ENCODE peak calls at places on chromosome 9, in five cellular contexts. N is RWPE2, E is HCT116, H is psoas muscle, Q is heart left ventricle. M is an unnamed sample. For H3K4me1, the result is how much of the 10 kb centered on the place peaks cover.

GRCh38 chr9:91657501-91657900 is 233.9 kb upstream of the NFIL3 start:
- DNase-seq in N (no peak), E (no peak), H (no peak), Q (no peak), M (no peak)

GRCh38 chr9:100474082-100474949 is 1.4 kb downstream of the TMEFF1 start:
- DNase-seq in N (no peak), E (no peak), H (no peak), Q (no peak), M (peak)

GRCh38 chr9:93303806-93304573 is 120.1 kb downstream of the WNK2 start:
- DNase-seq in N (no peak), E (no peak), H (no peak), Q (peak), M (no peak)

GRCh38 chr9:93450817-93451761 is at the start of gene FAM120A:
- DNase-seq in N (peak), E (peak), H (peak), Q (peak), M (peak)

GRCh38 chr9:95511232-95511951 is 5.4 kb downstream of the PTCH1 start:
- DNase-seq in N (peak), E (no peak), H (no peak), Q (peak), M (peak)

GRCh38 chr9:137415451-137415850 is 7.5 kb downstream of the EXD3 start:
- DNase-seq in N (no peak), E (no peak), H (peak), Q (no peak), M (no peak)

GRCh38 chr9:124292696-124293593 is 35.2 kb downstream of the NEK6 start:
- DNase-seq in N (no peak), E (no peak), H (no peak), Q (no peak), M (no peak)

GRCh38 chr9:76592105-76593010 is 133.4 kb downstream of the GCNT1 start:
- DNase-seq in N (no peak), E (no peak), H (no peak), Q (no peak), M (no peak)

GRCh38 chr9:96875460-96876142 is 21.3 kb upstream of the ZNF782 start:
- DNase-seq in N (peak), E (peak), H (peak), Q (peak), M (peak)

GRCh38 chr9:125749951-125750655 is 2.9 kb downstream of the PBX3 start:
- DNase-seq in N (no peak), E (no peak), H (no peak), Q (no peak), M (no peak)

GRCh38 chr9:91813261-91813795 is 136.7 kb downstream of the ROR2 start:
- DNase-seq in N (no peak), E (no peak), H (peak), Q (no peak), M (no peak)

GRCh38 chr9:13690595-13690994 is 411.1 kb upstream of the MPDZ start:
- DNase-seq in N (no peak), E (no peak), H (no peak), Q (no peak), M (no peak)

GRCh38 chr9:121676916-121677315 is 25.5 kb downstream of the DAB2IP start:
- DNase-seq in N (no peak), E (no peak), H (peak), Q (no peak), M (no peak)

GRCh38 chr9:30197954-30198353 is 2186.5 kb upstream of the ACO1 start:
- DNase-seq in N (no peak), E (no peak), H (no peak), Q (no peak), M (no peak)

GRCh38 chr9:136151214-136151804 is 32.6 kb upstream of the TMEM250 start:
- DNase-seq in N (peak), E (no peak), H (no peak), Q (peak), M (no peak)

GRCh38 chr9:38162332-38162985 is 93.4 kb upstream of the SHB start:
- DNase-seq in N (no peak), E (no peak), H (no peak), Q (no peak), M (no peak)

GRCh38 chr9:17229945-17230560 is 95.2 kb downstream of the CNTLN start:
- DNase-seq in N (no peak), E (no peak), H (no peak), Q (no peak), M (no peak)

GRCh38 chr9:76400534-76401096 is 6.4 kb upstream of the RFK start:
- DNase-seq in N (no peak), E (no peak), H (no peak), Q (no peak), M (no peak)

GRCh38 chr9:127133739-127134167 is 11.3 kb upstream of the ANGPTL2 start:
- DNase-seq in N (no peak), E (no peak), H (peak), Q (peak), M (peak)

GRCh38 chr9:136664799-136665082 is 2.0 kb downstream of the EGFL7 start:
- DNase-seq in N (no peak), E (no peak), H (no peak), Q (no peak), M (no peak)

GRCh38 chr9:94819161-94819677 is 92.7 kb downstream of the AOPEP start:
- DNase-seq in N (no peak), E (no peak), H (no peak), Q (peak), M (peak)

GRCh38 chr9:136995370-136995769 is 998 bp downstream of the CLIC3 start:
- DNase-seq in N (no peak), E (no peak), H (no peak), Q (no peak), M (no peak)

GRCh38 chr9:33300546-33300945 is 10.2 kb downstream of the NFX1 start:
- DNase-seq in N (no peak), E (no peak), H (no peak), Q (no peak), M (no peak)

GRCh38 chr9:20854444-20854843 is 170.4 kb downstream of the FOCAD start:
- DNase-seq in N (no peak), E (no peak), H (no peak), Q (no peak), M (no peak)

DNA sequence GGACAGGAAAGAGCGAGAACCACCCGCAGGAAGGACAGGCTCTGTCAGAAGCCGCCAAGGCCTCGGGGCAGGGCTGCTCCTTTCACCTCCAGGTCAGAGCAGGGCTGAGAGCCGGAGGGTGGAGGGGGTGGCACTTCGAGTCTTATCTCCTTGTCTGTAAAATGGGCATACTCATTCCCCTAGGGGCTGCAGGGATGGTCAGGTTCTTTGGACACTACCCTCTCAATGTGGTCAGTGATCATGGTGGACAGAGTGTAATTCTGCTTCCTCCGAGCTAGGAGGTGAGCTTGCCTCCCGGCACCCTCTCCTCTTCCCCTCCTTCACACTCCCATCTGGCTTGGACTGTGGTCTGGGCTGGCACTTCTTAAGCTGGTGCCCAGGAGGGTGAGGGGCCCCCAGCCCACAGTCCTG is 39.6 kb downstream of the RGS3 start:
- DNase-seq in N (no peak), E (no peak), H (no peak), Q (no peak), M (no peak)
- TF ChIP-seq CTCF in N (no peak), E (no peak), H (no peak), Q (peak), M (no peak)

DNA sequence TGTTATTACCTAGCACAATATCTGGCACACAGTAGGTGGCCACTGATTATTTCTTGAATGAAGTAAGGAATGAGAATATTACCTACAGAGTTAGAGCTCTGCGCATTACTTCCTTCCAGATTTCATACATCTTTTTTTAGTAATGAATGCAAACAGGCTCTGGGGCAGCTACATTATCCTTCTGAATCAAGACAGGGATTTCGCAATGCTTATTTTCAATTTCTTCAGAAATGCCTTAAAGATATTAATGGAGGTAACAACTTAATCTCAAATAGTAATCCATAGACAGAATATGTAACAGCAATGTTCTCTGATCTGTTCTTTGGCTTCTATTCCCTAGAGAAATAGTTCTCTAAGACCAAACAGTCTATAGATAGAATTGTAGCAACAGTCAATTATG is 32.6 kb downstream of the CDKN2A start:
- DNase-seq in N (no peak), E (no peak), H (no peak), Q (no peak), M (no peak)
- H3K4me1 ChIP-seq in N (under half), E (under half), H (under half), Q (under half), M (under half)

GRCh38 chr9:106816524-106816923 is 46.4 kb upstream of the ZNF462 start:
- DNase-seq in N (no peak), E (no peak), H (no peak), Q (no peak), M (no peak)

GRCh38 chr9:106818034-106818433 is 44.9 kb upstream of the ZNF462 start:
- DNase-seq in N (no peak), E (no peak), H (no peak), Q (no peak), M (no peak)

GRCh38 chr9:106820866-106821265 is 42.1 kb upstream of the ZNF462 start:
- DNase-seq in N (no peak), E (no peak), H (no peak), Q (no peak), M (no peak)
- TF ChIP-seq CTCF in N (no peak), E (no peak), H (no peak), Q (no peak), M (no peak)

DNA sequence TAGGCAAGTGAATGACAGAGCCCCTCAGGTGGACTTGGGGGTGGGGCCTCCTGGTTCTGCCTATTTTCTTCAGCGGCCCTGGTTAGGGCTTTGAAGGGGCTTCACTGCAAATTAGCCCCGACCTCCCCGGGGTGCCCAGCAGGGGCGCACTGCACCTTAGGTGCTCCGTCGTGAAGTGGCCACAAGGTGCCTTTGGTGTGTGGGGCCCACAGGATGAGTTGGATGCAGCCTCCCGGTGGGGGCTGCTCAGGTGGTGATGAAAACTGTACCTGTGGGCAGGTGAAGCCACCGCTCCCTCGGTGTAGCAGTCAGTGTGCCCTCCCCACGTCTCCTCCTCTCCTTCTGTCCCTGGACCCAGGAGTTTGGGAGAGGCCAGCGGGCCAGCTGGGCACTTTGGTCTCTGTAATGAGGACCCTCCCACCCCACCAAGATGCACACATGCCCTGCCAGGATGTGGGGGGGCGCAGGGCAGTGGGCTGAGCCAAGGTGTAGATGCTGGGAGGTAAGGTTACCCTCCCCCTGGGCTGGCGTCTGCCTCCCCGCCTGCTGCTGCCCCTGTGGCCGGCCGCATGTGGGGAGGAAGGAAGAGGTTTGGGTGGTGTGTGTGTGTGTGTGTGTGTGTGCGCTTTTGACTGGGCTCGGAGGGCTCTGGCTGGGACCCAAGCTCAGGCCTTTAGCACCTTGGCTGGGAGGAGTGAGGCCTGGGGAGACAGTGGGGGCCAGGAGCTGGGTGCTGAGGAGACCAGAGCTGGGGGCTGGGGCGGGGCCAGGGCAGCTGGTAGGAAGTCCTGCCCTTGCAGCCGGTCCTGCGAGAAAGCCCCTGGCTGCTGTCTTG is 55.6 kb downstream of the RXRA start:
- DNase-seq in N (no peak), E (no peak), H (peak), Q (peak), M (no peak)
- H3K4me1 ChIP-seq in N (under half), E (half or more), H (half or more), Q (half or more), M (under half)

GRCh38 chr9:27247756-27248155 is 49.2 kb downstream of the EQTN start:
- DNase-seq in N (no peak), E (peak), H (no peak), Q (no peak), M (peak)
- TF ChIP-seq CTCF in N (peak), E (peak), H (peak), Q (peak), M (peak)